ENCODE peak calls at places on chromosomes 4 and X, in seven cellular contexts. I is left colon; X is body of pancreas; Y is astrocyte of the cerebellum; H is stimulated activated naive CD8-positive, alpha-beta T cell treated with anti-CD3 and anti-CD28 coated beads, Interleukin-15, amount 100 ng/mL, for 72 hours; M is Right ventricle myocardium inferior; E is left kidney. K is an unnamed sample.

GRCh38 chr4:57710053-57710452 is 599.9 kb upstream of the IGFBP7 start:
- DNase-seq in I (no peak), X (no peak), Y (no peak), H (no peak), M (no peak), E (no peak), K (no peak)

GRCh38 chr4:162645381-162645780 is 481.6 kb upstream of the FSTL5 start:
- DNase-seq in I (no peak), X (no peak), Y (peak), H (no peak), M (no peak), E (peak), K (no peak)

GRCh38 chrX:2691543-2692220 is 587 bp downstream of the CD99 start:
- DNase-seq in I (peak), X (peak), Y (no peak), H (no peak), M (peak), E (peak), K (peak)

GRCh38 chr4:157217708-157218107 is 2.8 kb upstream of the GRIA2 start:
- DNase-seq in I (no peak), X (no peak), Y (peak), H (no peak), M (no peak), E (peak), K (no peak)

GRCh38 chr4:95761441-95761840 is 78.5 kb upstream of the PDHA2 start:
- DNase-seq in I (no peak), X (no peak), Y (peak), H (no peak), M (no peak), E (no peak), K (no peak)

GRCh38 chrX:73992019-73992418 is 312.0 kb upstream of the ZCCHC13 start:
- DNase-seq in I (no peak), X (no peak), Y (no peak), H (no peak), M (no peak), E (no peak), K (no peak)

GRCh38 chrX:140918398-140919043 is 83.9 kb upstream of the SPANXB1 start:
- DNase-seq in I (no peak), X (peak), Y (peak), H (peak), M (no peak), E (peak), K (no peak)

GRCh38 chr4:108342325-108342986 is 173.7 kb upstream of the LEF1 start:
- DNase-seq in I (no peak), X (no peak), Y (no peak), H (peak), M (no peak), E (peak), K (no peak)

GRCh38 chr4:19130836-19131235 is 1109.3 kb upstream of the LCORL start:
- DNase-seq in I (no peak), X (no peak), Y (peak), H (no peak), M (no peak), E (no peak), K (no peak)

GRCh38 chr4:102580463-102580842 is 79.3 kb downstream of the NFKB1 start:
- DNase-seq in I (no peak), X (no peak), Y (no peak), H (no peak), M (no peak), E (no peak), K (no peak)

GRCh38 chrX:97787311-97787710 is 903.6 kb downstream of the RPA4 start:
- DNase-seq in I (no peak), X (no peak), Y (no peak), H (no peak), M (no peak), E (no peak), K (no peak)

GRCh38 chr4:47827339-47828047 is 10.4 kb downstream of the CORIN start:
- DNase-seq in I (no peak), X (no peak), Y (no peak), H (no peak), M (no peak), E (no peak), K (no peak)

GRCh38 chrX:7077910-7078245 is 69.6 kb upstream of the STS start:
- DNase-seq in I (no peak), X (no peak), Y (no peak), H (no peak), M (no peak), E (no peak), K (no peak)

GRCh38 chr4:126888968-126889367 is 743.8 kb upstream of the INTU start:
- DNase-seq in I (no peak), X (no peak), Y (no peak), H (no peak), M (no peak), E (no peak), K (no peak)

GRCh38 chr4:71107732-71108131 is 114.3 kb downstream of the DCK start:
- DNase-seq in I (no peak), X (no peak), Y (no peak), H (no peak), M (no peak), E (no peak), K (no peak)

GRCh38 chrX:103538728-103539127 is 19.4 kb upstream of the RAB40A start:
- DNase-seq in I (no peak), X (peak), Y (no peak), H (no peak), M (no peak), E (no peak), K (no peak)

GRCh38 chr4:98662619-98663225 is 4.3 kb upstream of the TSPAN5 start:
- DNase-seq in I (no peak), X (no peak), Y (peak), H (peak), M (no peak), E (peak), K (no peak)

GRCh38 chr4:47662975-47663374 is 174.9 kb downstream of the CORIN start:
- DNase-seq in I (no peak), X (peak), Y (no peak), H (no peak), M (no peak), E (no peak), K (no peak)

GRCh38 chrX:124349054-124349453 is 2.7 kb downstream of the SH2D1A start:
- DNase-seq in I (no peak), X (no peak), Y (no peak), H (no peak), M (no peak), E (no peak), K (no peak)

GRCh38 chr4:29704059-29704458 is 1016.1 kb upstream of the PCDH7 start:
- DNase-seq in I (no peak), X (no peak), Y (no peak), H (no peak), M (no peak), E (no peak), K (no peak)

GRCh38 chr4:15521442-15522039 is 51.9 kb downstream of the CC2D2A start:
- DNase-seq in I (no peak), X (no peak), Y (no peak), H (no peak), M (no peak), E (no peak), K (no peak)

GRCh38 chr4:162793004-162793403 is 373.7 kb downstream of the NAF1 start:
- DNase-seq in I (no peak), X (no peak), Y (no peak), H (no peak), M (no peak), E (no peak), K (no peak)

GRCh38 chrX:133776072-133776471 is 209.3 kb downstream of the GPC3 start:
- DNase-seq in I (no peak), X (peak), Y (no peak), H (peak), M (no peak), E (no peak), K (peak)

GRCh38 chrX:121851033-121851432 is 803.6 kb downstream of the GLUD2 start:
- DNase-seq in I (no peak), X (no peak), Y (peak), H (no peak), M (no peak), E (no peak), K (no peak)

GRCh38 chr4:139229534-139230039 is 50.4 kb downstream of the MGARP start:
- DNase-seq in I (no peak), X (peak), Y (peak), H (no peak), M (no peak), E (peak), K (no peak)

GRCh38 chr4:185682236-185682635 is 129.8 kb downstream of the SORBS2 start:
- DNase-seq in I (no peak), X (no peak), Y (peak), H (no peak), M (no peak), E (no peak), K (no peak)

GRCh38 chr4:104752337-104752736 is 257.6 kb upstream of the CXXC4 start:
- DNase-seq in I (no peak), X (no peak), Y (peak), H (no peak), M (no peak), E (no peak), K (no peak)

GRCh38 chr4:22456291-22456690 is 59.6 kb downstream of the ADGRA3 start:
- DNase-seq in I (no peak), X (no peak), Y (no peak), H (no peak), M (no peak), E (no peak), K (no peak)

GRCh38 chr4:154441124-154441523 is 50.5 kb downstream of the DCHS2 start:
- DNase-seq in I (no peak), X (no peak), Y (no peak), H (no peak), M (no peak), E (no peak), K (no peak)

GRCh38 chr4:92091335-92091734 is 212.4 kb upstream of the GRID2 start:
- DNase-seq in I (no peak), X (no peak), Y (no peak), H (no peak), M (no peak), E (no peak), K (no peak)

GRCh38 chrX:155279873-155280272 is 15.6 kb upstream of the RAB39B start:
- DNase-seq in I (no peak), X (no peak), Y (no peak), H (no peak), M (no peak), E (no peak), K (no peak)

GRCh38 chr4:172143605-172144314 is 330.6 kb downstream of the GALNTL6 start:
- DNase-seq in I (no peak), X (no peak), Y (no peak), H (no peak), M (no peak), E (no peak), K (no peak)

GRCh38 chr4:150236626-150237025 is 158.4 kb downstream of the DCLK2 start:
- DNase-seq in I (no peak), X (no peak), Y (no peak), H (no peak), M (no peak), E (no peak), K (no peak)

GRCh38 chr4:176526704-176527103 is 206.9 kb downstream of the SPCS3 start:
- DNase-seq in I (no peak), X (no peak), Y (no peak), H (no peak), M (no peak), E (peak), K (no peak)